ENCODE peak calls at places on chromosomes 13 and 19, in six cellular contexts. One of them, this sample, is unnamed. For H3K9me3, the result is how much of the 10 kb centered on the place peaks cover.

GRCh38 chr13:50255639-50256038 is 240.4 kb downstream of the KCNRG start:
- ATAC-seq in RWPE2: no peak
- ATAC-seq in Panc1: no peak
- ATAC-seq in T-helper 17 cell: peak
- ATAC-seq in naive thymus-derived CD4-positive, alpha-beta T cell: peak
- ATAC-seq in CD4-positive, alpha-beta T cell: no peak
- ATAC-seq in this sample: no peak

GRCh38 chr13:99273128-99273527 is 14.9 kb upstream of the GPR18 start:
- ATAC-seq in Panc1: no peak
- ATAC-seq in CD4-positive, alpha-beta T cell: no peak
- ATAC-seq in RWPE2: no peak
- ATAC-seq in T-helper 17 cell: peak
- ATAC-seq in naive thymus-derived CD4-positive, alpha-beta T cell: peak
- ATAC-seq in this sample: no peak

GRCh38 chr13:48315981-48316380 is 12.4 kb downstream of the RB1 start:
- ATAC-seq in RWPE2: no peak
- ATAC-seq in Panc1: no peak
- ATAC-seq in CD4-positive, alpha-beta T cell: no peak
- ATAC-seq in T-helper 17 cell: no peak
- ATAC-seq in naive thymus-derived CD4-positive, alpha-beta T cell: no peak
- ATAC-seq in this sample: no peak

GRCh38 chr13:75173457-75174356 is 308.3 kb downstream of the TBC1D4 start:
- ATAC-seq in naive thymus-derived CD4-positive, alpha-beta T cell: no peak
- ATAC-seq in T-helper 17 cell: no peak
- ATAC-seq in RWPE2: no peak
- ATAC-seq in CD4-positive, alpha-beta T cell: no peak
- ATAC-seq in Panc1: no peak
- ATAC-seq in this sample: no peak

GRCh38 chr13:99908129-99908805 is 63.3 kb downstream of the ZIC5 start:
- ATAC-seq in Panc1: no peak
- ATAC-seq in RWPE2: peak
- ATAC-seq in T-helper 17 cell: no peak
- ATAC-seq in naive thymus-derived CD4-positive, alpha-beta T cell: no peak
- ATAC-seq in CD4-positive, alpha-beta T cell: no peak
- ATAC-seq in this sample: no peak

GRCh38 chr13:48775804-48776203 is 122.1 kb downstream of the CYSLTR2 start:
- ATAC-seq in CD4-positive, alpha-beta T cell: no peak
- ATAC-seq in naive thymus-derived CD4-positive, alpha-beta T cell: no peak
- ATAC-seq in T-helper 17 cell: no peak
- ATAC-seq in RWPE2: no peak
- ATAC-seq in Panc1: no peak
- ATAC-seq in this sample: no peak

GRCh38 chr13:23627419-23627818 is 57.2 kb downstream of the TNFRSF19 start:
- ATAC-seq in CD4-positive, alpha-beta T cell: no peak
- ATAC-seq in RWPE2: no peak
- ATAC-seq in Panc1: no peak
- ATAC-seq in naive thymus-derived CD4-positive, alpha-beta T cell: no peak
- ATAC-seq in T-helper 17 cell: no peak
- ATAC-seq in this sample: no peak

GRCh38 chr13:109667754-109668360 is 118.5 kb downstream of the IRS2 start:
- ATAC-seq in T-helper 17 cell: no peak
- ATAC-seq in naive thymus-derived CD4-positive, alpha-beta T cell: no peak
- ATAC-seq in CD4-positive, alpha-beta T cell: no peak
- ATAC-seq in Panc1: no peak
- ATAC-seq in RWPE2: no peak
- ATAC-seq in this sample: no peak

GRCh38 chr13:73336789-73337188 is 278.0 kb downstream of the KLF5 start:
- ATAC-seq in naive thymus-derived CD4-positive, alpha-beta T cell: no peak
- ATAC-seq in RWPE2: peak
- ATAC-seq in Panc1: no peak
- ATAC-seq in T-helper 17 cell: no peak
- ATAC-seq in CD4-positive, alpha-beta T cell: no peak
- ATAC-seq in this sample: no peak

GRCh38 chr13:28357247-28357825 is 137.6 kb downstream of the FLT1 start:
- ATAC-seq in T-helper 17 cell: no peak
- ATAC-seq in naive thymus-derived CD4-positive, alpha-beta T cell: no peak
- ATAC-seq in CD4-positive, alpha-beta T cell: no peak
- ATAC-seq in RWPE2: no peak
- ATAC-seq in Panc1: no peak
- ATAC-seq in this sample: no peak

GRCh38 chr13:41595298-41595697 is 137.9 kb downstream of the RGCC start:
- ATAC-seq in RWPE2: no peak
- ATAC-seq in naive thymus-derived CD4-positive, alpha-beta T cell: no peak
- ATAC-seq in CD4-positive, alpha-beta T cell: no peak
- ATAC-seq in Panc1: no peak
- ATAC-seq in T-helper 17 cell: no peak
- ATAC-seq in this sample: no peak

GRCh38 chr13:20150561-20150960 is 10.3 kb downstream of the GJA3 start:
- ATAC-seq in RWPE2: no peak
- ATAC-seq in CD4-positive, alpha-beta T cell: no peak
- ATAC-seq in naive thymus-derived CD4-positive, alpha-beta T cell: no peak
- ATAC-seq in Panc1: no peak
- ATAC-seq in T-helper 17 cell: no peak
- ATAC-seq in this sample: no peak

GRCh38 chr13:79492918-79493594 is 12.1 kb downstream of the NDFIP2 start:
- ATAC-seq in CD4-positive, alpha-beta T cell: no peak
- ATAC-seq in naive thymus-derived CD4-positive, alpha-beta T cell: no peak
- ATAC-seq in RWPE2: no peak
- ATAC-seq in Panc1: no peak
- ATAC-seq in T-helper 17 cell: no peak
- ATAC-seq in this sample: no peak

GRCh38 chr19:11203194-11204075 is 6.1 kb upstream of the KANK2 start:
- ATAC-seq in CD4-positive, alpha-beta T cell: no peak
- ATAC-seq in RWPE2: peak
- ATAC-seq in Panc1: peak
- ATAC-seq in T-helper 17 cell: no peak
- ATAC-seq in naive thymus-derived CD4-positive, alpha-beta T cell: peak
- ATAC-seq in this sample: peak

GRCh38 chr13:83215627-83216026 is 666.6 kb downstream of the SLITRK1 start:
- ATAC-seq in RWPE2: peak
- ATAC-seq in Panc1: no peak
- ATAC-seq in T-helper 17 cell: no peak
- ATAC-seq in CD4-positive, alpha-beta T cell: no peak
- ATAC-seq in naive thymus-derived CD4-positive, alpha-beta T cell: no peak
- ATAC-seq in this sample: no peak

GRCh38 chr19:14571695-14572490 is at the start of gene NDUFB7:
- ATAC-seq in Panc1: peak
- ATAC-seq in RWPE2: peak
- ATAC-seq in T-helper 17 cell: peak
- ATAC-seq in CD4-positive, alpha-beta T cell: peak
- ATAC-seq in naive thymus-derived CD4-positive, alpha-beta T cell: peak
- ATAC-seq in this sample: peak

GRCh38 chr13:111489301-111489700 is 168.9 kb downstream of the TEX29 start:
- ATAC-seq in CD4-positive, alpha-beta T cell: no peak
- ATAC-seq in T-helper 17 cell: no peak
- ATAC-seq in RWPE2: no peak
- ATAC-seq in naive thymus-derived CD4-positive, alpha-beta T cell: no peak
- ATAC-seq in Panc1: no peak
- ATAC-seq in this sample: no peak

GRCh38 chr19:32924200-32924599 is 47.6 kb downstream of the CEP89 start:
- ATAC-seq in RWPE2: no peak
- ATAC-seq in T-helper 17 cell: no peak
- ATAC-seq in CD4-positive, alpha-beta T cell: no peak
- ATAC-seq in naive thymus-derived CD4-positive, alpha-beta T cell: no peak
- ATAC-seq in Panc1: no peak
- ATAC-seq in this sample: no peak

GRCh38 chr13:51765142-51765515 is 38.8 kb downstream of the DHRS12 start:
- ATAC-seq in Panc1: no peak
- ATAC-seq in T-helper 17 cell: no peak
- ATAC-seq in CD4-positive, alpha-beta T cell: peak
- ATAC-seq in naive thymus-derived CD4-positive, alpha-beta T cell: no peak
- ATAC-seq in RWPE2: no peak
- ATAC-seq in this sample: no peak

GRCh38 chr19:39372941-39373340 is 18.0 kb downstream of the PAF1 start:
- ATAC-seq in T-helper 17 cell: no peak
- ATAC-seq in Panc1: peak
- ATAC-seq in RWPE2: no peak
- ATAC-seq in naive thymus-derived CD4-positive, alpha-beta T cell: no peak
- ATAC-seq in CD4-positive, alpha-beta T cell: no peak
- ATAC-seq in this sample: peak

GRCh38 chr13:51276684-51277083 is 54.5 kb downstream of the FAM124A start:
- ATAC-seq in T-helper 17 cell: no peak
- ATAC-seq in naive thymus-derived CD4-positive, alpha-beta T cell: no peak
- ATAC-seq in CD4-positive, alpha-beta T cell: no peak
- ATAC-seq in Panc1: no peak
- ATAC-seq in RWPE2: no peak
- ATAC-seq in this sample: peak

GRCh38 chr13:44609137-44609536 is 33.0 kb upstream of the TSC22D1 start:
- ATAC-seq in CD4-positive, alpha-beta T cell: no peak
- ATAC-seq in T-helper 17 cell: no peak
- ATAC-seq in naive thymus-derived CD4-positive, alpha-beta T cell: no peak
- ATAC-seq in Panc1: no peak
- ATAC-seq in RWPE2: no peak
- ATAC-seq in this sample: no peak

GRCh38 chr13:24209138-24209537 is 48.6 kb downstream of the SPATA13 start:
- ATAC-seq in CD4-positive, alpha-beta T cell: no peak
- ATAC-seq in naive thymus-derived CD4-positive, alpha-beta T cell: no peak
- ATAC-seq in T-helper 17 cell: no peak
- ATAC-seq in RWPE2: no peak
- ATAC-seq in Panc1: no peak
- ATAC-seq in this sample: no peak

GRCh38 chr19:10288662-10289166 is 1.0 kb upstream of the ICAM5 start:
- ATAC-seq in Panc1: peak
- ATAC-seq in CD4-positive, alpha-beta T cell: no peak
- ATAC-seq in RWPE2: peak
- ATAC-seq in T-helper 17 cell: no peak
- ATAC-seq in naive thymus-derived CD4-positive, alpha-beta T cell: no peak
- ATAC-seq in this sample: no peak

GRCh38 chr19:32287086-32287485 is 58.3 kb upstream of the ZNF507 start:
- ATAC-seq in naive thymus-derived CD4-positive, alpha-beta T cell: no peak
- ATAC-seq in Panc1: no peak
- ATAC-seq in CD4-positive, alpha-beta T cell: no peak
- ATAC-seq in RWPE2: no peak
- ATAC-seq in T-helper 17 cell: no peak
- ATAC-seq in this sample: no peak

GRCh38 chr13:60066206-60066605 is 97.5 kb downstream of the DIAPH3 start:
- ATAC-seq in naive thymus-derived CD4-positive, alpha-beta T cell: no peak
- ATAC-seq in Panc1: no peak
- ATAC-seq in T-helper 17 cell: no peak
- ATAC-seq in RWPE2: no peak
- ATAC-seq in CD4-positive, alpha-beta T cell: no peak
- ATAC-seq in this sample: no peak

GRCh38 chr19:45985321-45985720 is 9.9 kb upstream of the CCDC61 start:
- ATAC-seq in RWPE2: no peak
- ATAC-seq in CD4-positive, alpha-beta T cell: no peak
- ATAC-seq in Panc1: no peak
- ATAC-seq in T-helper 17 cell: no peak
- ATAC-seq in naive thymus-derived CD4-positive, alpha-beta T cell: no peak
- ATAC-seq in this sample: no peak

GRCh38 chr19:34504809-34505291 is 23.3 kb downstream of the WTIP start:
- ATAC-seq in naive thymus-derived CD4-positive, alpha-beta T cell: no peak
- ATAC-seq in T-helper 17 cell: no peak
- ATAC-seq in RWPE2: no peak
- ATAC-seq in CD4-positive, alpha-beta T cell: no peak
- ATAC-seq in Panc1: no peak
- ATAC-seq in this sample: no peak

GRCh38 chr13:29791508-29791907 is 58.9 kb downstream of the UBL3 start:
- ATAC-seq in T-helper 17 cell: no peak
- ATAC-seq in CD4-positive, alpha-beta T cell: no peak
- ATAC-seq in naive thymus-derived CD4-positive, alpha-beta T cell: no peak
- ATAC-seq in RWPE2: no peak
- ATAC-seq in Panc1: no peak
- ATAC-seq in this sample: no peak

GRCh38 chr19:19704836-19705235 is 28.1 kb downstream of the ZNF14 start:
- ATAC-seq in naive thymus-derived CD4-positive, alpha-beta T cell: no peak
- ATAC-seq in T-helper 17 cell: no peak
- ATAC-seq in Panc1: no peak
- ATAC-seq in RWPE2: no peak
- ATAC-seq in CD4-positive, alpha-beta T cell: no peak
- ATAC-seq in this sample: no peak
- H3K9me3 ChIP-seq in naive thymus-derived CD4-positive, alpha-beta T cell: half or more
- H3K9me3 ChIP-seq in T-helper 17 cell: under half
- H3K9me3 ChIP-seq in Panc1: under half
- H3K9me3 ChIP-seq in RWPE2: under half
- H3K9me3 ChIP-seq in CD4-positive, alpha-beta T cell: half or more
- H3K9me3 ChIP-seq in this sample: half or more

GRCh38 chr19:12270854-12271253 is 23.8 kb downstream of the ZNF44 start:
- ATAC-seq in CD4-positive, alpha-beta T cell: no peak
- ATAC-seq in T-helper 17 cell: no peak
- ATAC-seq in RWPE2: no peak
- ATAC-seq in Panc1: no peak
- ATAC-seq in naive thymus-derived CD4-positive, alpha-beta T cell: no peak
- ATAC-seq in this sample: no peak
- H3K9me3 ChIP-seq in CD4-positive, alpha-beta T cell: half or more
- H3K9me3 ChIP-seq in T-helper 17 cell: under half
- H3K9me3 ChIP-seq in RWPE2: under half
- H3K9me3 ChIP-seq in Panc1: half or more
- H3K9me3 ChIP-seq in naive thymus-derived CD4-positive, alpha-beta T cell: half or more
- H3K9me3 ChIP-seq in this sample: under half

GRCh38 chr19:43841990-43842389 is 14.9 kb downstream of the ZNF283 start:
- ATAC-seq in RWPE2: no peak
- ATAC-seq in Panc1: no peak
- ATAC-seq in naive thymus-derived CD4-positive, alpha-beta T cell: no peak
- ATAC-seq in CD4-positive, alpha-beta T cell: no peak
- ATAC-seq in T-helper 17 cell: no peak
- ATAC-seq in this sample: no peak

GRCh38 chr19:43848821-43849220 is 21.7 kb downstream of the ZNF283 start:
- ATAC-seq in naive thymus-derived CD4-positive, alpha-beta T cell: no peak
- ATAC-seq in CD4-positive, alpha-beta T cell: no peak
- ATAC-seq in T-helper 17 cell: no peak
- ATAC-seq in Panc1: no peak
- ATAC-seq in RWPE2: no peak
- ATAC-seq in this sample: no peak

GRCh38 chr19:43847884-43848283 is 20.8 kb downstream of the ZNF283 start:
- ATAC-seq in T-helper 17 cell: no peak
- ATAC-seq in RWPE2: no peak
- ATAC-seq in naive thymus-derived CD4-positive, alpha-beta T cell: no peak
- ATAC-seq in Panc1: no peak
- ATAC-seq in CD4-positive, alpha-beta T cell: no peak
- ATAC-seq in this sample: no peak

GRCh38 chr19:43847246-43847645 is 20.1 kb downstream of the ZNF283 start:
- ATAC-seq in CD4-positive, alpha-beta T cell: no peak
- ATAC-seq in naive thymus-derived CD4-positive, alpha-beta T cell: no peak
- ATAC-seq in RWPE2: no peak
- ATAC-seq in Panc1: no peak
- ATAC-seq in T-helper 17 cell: no peak
- ATAC-seq in this sample: no peak
- H3K9me3 ChIP-seq in CD4-positive, alpha-beta T cell: half or more
- H3K9me3 ChIP-seq in naive thymus-derived CD4-positive, alpha-beta T cell: half or more
- H3K9me3 ChIP-seq in RWPE2: under half
- H3K9me3 ChIP-seq in Panc1: half or more
- H3K9me3 ChIP-seq in T-helper 17 cell: under half
- H3K9me3 ChIP-seq in this sample: half or more

GRCh38 chr19:22118132-22118531 is 65.8 kb downstream of the ZNF257 start:
- ATAC-seq in RWPE2: no peak
- ATAC-seq in T-helper 17 cell: no peak
- ATAC-seq in CD4-positive, alpha-beta T cell: no peak
- ATAC-seq in naive thymus-derived CD4-positive, alpha-beta T cell: no peak
- ATAC-seq in Panc1: no peak
- ATAC-seq in this sample: no peak
- H3K9me3 ChIP-seq in RWPE2: under half
- H3K9me3 ChIP-seq in T-helper 17 cell: under half
- H3K9me3 ChIP-seq in CD4-positive, alpha-beta T cell: under half
- H3K9me3 ChIP-seq in naive thymus-derived CD4-positive, alpha-beta T cell: under half
- H3K9me3 ChIP-seq in Panc1: under half
- H3K9me3 ChIP-seq in this sample: under half

GRCh38 chr19:56701895-56702294 is 30.3 kb upstream of the ZNF835 start:
- ATAC-seq in naive thymus-derived CD4-positive, alpha-beta T cell: no peak
- ATAC-seq in RWPE2: no peak
- ATAC-seq in Panc1: no peak
- ATAC-seq in CD4-positive, alpha-beta T cell: no peak
- ATAC-seq in T-helper 17 cell: no peak
- ATAC-seq in this sample: no peak

GRCh38 chr19:56699552-56699951 is 28.0 kb upstream of the ZNF835 start:
- ATAC-seq in CD4-positive, alpha-beta T cell: no peak
- ATAC-seq in RWPE2: no peak
- ATAC-seq in Panc1: no peak
- ATAC-seq in naive thymus-derived CD4-positive, alpha-beta T cell: no peak
- ATAC-seq in T-helper 17 cell: no peak
- ATAC-seq in this sample: no peak
- H3K9me3 ChIP-seq in CD4-positive, alpha-beta T cell: under half
- H3K9me3 ChIP-seq in RWPE2: under half
- H3K9me3 ChIP-seq in Panc1: under half
- H3K9me3 ChIP-seq in naive thymus-derived CD4-positive, alpha-beta T cell: under half
- H3K9me3 ChIP-seq in T-helper 17 cell: under half
- H3K9me3 ChIP-seq in this sample: under half